ENCODE peak calls at places on chromosome 10, in five cellular contexts. One of them, this sample, is unnamed.

GRCh38 chr10:44016589-44017482 is 368.1 kb downstream of the CXCL12 start:
- DNase-seq in SK-N-SH: no peak
- DNase-seq in activated T-cell treated with anti-CD3 and anti-CD28 coated beads, Interleukin-2, amount 50 U/mL, for 72 hours: no peak
- DNase-seq in stimulated activated CD4-positive, alpha-beta T cell treated with anti-CD3 and anti-CD28 coated beads, Interleukin-15, amount 100 ng/mL, for 48 hours: no peak
- DNase-seq in AG08395: peak; percentile 41
- DNase-seq in this sample: no peak

GRCh38 chr10:132349766-132350165 is 17.8 kb downstream of the LRRC27 start:
- DNase-seq in SK-N-SH: no peak
- DNase-seq in activated T-cell treated with anti-CD3 and anti-CD28 coated beads, Interleukin-2, amount 50 U/mL, for 72 hours: no peak
- DNase-seq in stimulated activated CD4-positive, alpha-beta T cell treated with anti-CD3 and anti-CD28 coated beads, Interleukin-15, amount 100 ng/mL, for 48 hours: no peak
- DNase-seq in AG08395: no peak
- DNase-seq in this sample: no peak

GRCh38 chr10:15209827-15210509 is 41.5 kb upstream of the NMT2 start:
- DNase-seq in SK-N-SH: peak; percentile 86
- DNase-seq in activated T-cell treated with anti-CD3 and anti-CD28 coated beads, Interleukin-2, amount 50 U/mL, for 72 hours: peak; percentile 85
- DNase-seq in stimulated activated CD4-positive, alpha-beta T cell treated with anti-CD3 and anti-CD28 coated beads, Interleukin-15, amount 100 ng/mL, for 48 hours: peak; percentile 64
- DNase-seq in AG08395: peak; percentile 66
- DNase-seq in this sample: peak; percentile 82

GRCh38 chr10:77873558-77874380 is 52.8 kb downstream of the DLG5 start:
- DNase-seq in SK-N-SH: no peak
- DNase-seq in activated T-cell treated with anti-CD3 and anti-CD28 coated beads, Interleukin-2, amount 50 U/mL, for 72 hours: peak; percentile 59
- DNase-seq in stimulated activated CD4-positive, alpha-beta T cell treated with anti-CD3 and anti-CD28 coated beads, Interleukin-15, amount 100 ng/mL, for 48 hours: peak; percentile 43
- DNase-seq in AG08395: peak; percentile 58
- DNase-seq in this sample: no peak

GRCh38 chr10:48879476-48879875 is 60.2 kb downstream of the LRRC18 start:
- DNase-seq in SK-N-SH: no peak
- DNase-seq in activated T-cell treated with anti-CD3 and anti-CD28 coated beads, Interleukin-2, amount 50 U/mL, for 72 hours: no peak
- DNase-seq in stimulated activated CD4-positive, alpha-beta T cell treated with anti-CD3 and anti-CD28 coated beads, Interleukin-15, amount 100 ng/mL, for 48 hours: no peak
- DNase-seq in AG08395: no peak
- DNase-seq in this sample: no peak

GRCh38 chr10:62681211-62681940 is 123.1 kb upstream of the ADO start:
- DNase-seq in SK-N-SH: no peak
- DNase-seq in activated T-cell treated with anti-CD3 and anti-CD28 coated beads, Interleukin-2, amount 50 U/mL, for 72 hours: peak; percentile 92
- DNase-seq in stimulated activated CD4-positive, alpha-beta T cell treated with anti-CD3 and anti-CD28 coated beads, Interleukin-15, amount 100 ng/mL, for 48 hours: peak; percentile 85
- DNase-seq in AG08395: no peak
- DNase-seq in this sample: no peak

GRCh38 chr10:104255244-104255981 is 721 bp downstream of the GSTO1 start:
- DNase-seq in SK-N-SH: peak; percentile 41
- DNase-seq in activated T-cell treated with anti-CD3 and anti-CD28 coated beads, Interleukin-2, amount 50 U/mL, for 72 hours: no peak
- DNase-seq in stimulated activated CD4-positive, alpha-beta T cell treated with anti-CD3 and anti-CD28 coated beads, Interleukin-15, amount 100 ng/mL, for 48 hours: no peak
- DNase-seq in AG08395: peak; percentile 79
- DNase-seq in this sample: peak; percentile 43

GRCh38 chr10:24886281-24886680 is 66.1 kb downstream of the PRTFDC1 start:
- DNase-seq in SK-N-SH: no peak
- DNase-seq in activated T-cell treated with anti-CD3 and anti-CD28 coated beads, Interleukin-2, amount 50 U/mL, for 72 hours: no peak
- DNase-seq in stimulated activated CD4-positive, alpha-beta T cell treated with anti-CD3 and anti-CD28 coated beads, Interleukin-15, amount 100 ng/mL, for 48 hours: no peak
- DNase-seq in AG08395: no peak
- DNase-seq in this sample: no peak

GRCh38 chr10:101749033-101749432 is 26.9 kb downstream of the FGF8 start:
- DNase-seq in SK-N-SH: no peak
- DNase-seq in activated T-cell treated with anti-CD3 and anti-CD28 coated beads, Interleukin-2, amount 50 U/mL, for 72 hours: no peak
- DNase-seq in stimulated activated CD4-positive, alpha-beta T cell treated with anti-CD3 and anti-CD28 coated beads, Interleukin-15, amount 100 ng/mL, for 48 hours: no peak
- DNase-seq in AG08395: no peak
- DNase-seq in this sample: peak; percentile 33

GRCh38 chr10:125151824-125152634 is 8.3 kb downstream of the CTBP2 start:
- DNase-seq in SK-N-SH: no peak
- DNase-seq in activated T-cell treated with anti-CD3 and anti-CD28 coated beads, Interleukin-2, amount 50 U/mL, for 72 hours: no peak
- DNase-seq in stimulated activated CD4-positive, alpha-beta T cell treated with anti-CD3 and anti-CD28 coated beads, Interleukin-15, amount 100 ng/mL, for 48 hours: no peak
- DNase-seq in AG08395: no peak
- DNase-seq in this sample: no peak

GRCh38 chr10:111146025-111146640 is 69.3 kb downstream of the ADRA2A start:
- DNase-seq in SK-N-SH: no peak
- DNase-seq in activated T-cell treated with anti-CD3 and anti-CD28 coated beads, Interleukin-2, amount 50 U/mL, for 72 hours: no peak
- DNase-seq in stimulated activated CD4-positive, alpha-beta T cell treated with anti-CD3 and anti-CD28 coated beads, Interleukin-15, amount 100 ng/mL, for 48 hours: no peak
- DNase-seq in AG08395: no peak
- DNase-seq in this sample: no peak

GRCh38 chr10:132867801-132868644 is 74.3 kb downstream of the CFAP46 start:
- DNase-seq in SK-N-SH: no peak
- DNase-seq in activated T-cell treated with anti-CD3 and anti-CD28 coated beads, Interleukin-2, amount 50 U/mL, for 72 hours: no peak
- DNase-seq in stimulated activated CD4-positive, alpha-beta T cell treated with anti-CD3 and anti-CD28 coated beads, Interleukin-15, amount 100 ng/mL, for 48 hours: no peak
- DNase-seq in AG08395: no peak
- DNase-seq in this sample: no peak

GRCh38 chr10:69383485-69384089 is 33.1 kb downstream of the TACR2 start:
- DNase-seq in SK-N-SH: no peak
- DNase-seq in activated T-cell treated with anti-CD3 and anti-CD28 coated beads, Interleukin-2, amount 50 U/mL, for 72 hours: no peak
- DNase-seq in stimulated activated CD4-positive, alpha-beta T cell treated with anti-CD3 and anti-CD28 coated beads, Interleukin-15, amount 100 ng/mL, for 48 hours: no peak
- DNase-seq in AG08395: peak; percentile 90
- DNase-seq in this sample: peak; percentile 6

GRCh38 chr10:63337455-63338251 is 128.1 kb downstream of the JMJD1C start:
- DNase-seq in SK-N-SH: no peak
- DNase-seq in activated T-cell treated with anti-CD3 and anti-CD28 coated beads, Interleukin-2, amount 50 U/mL, for 72 hours: no peak
- DNase-seq in stimulated activated CD4-positive, alpha-beta T cell treated with anti-CD3 and anti-CD28 coated beads, Interleukin-15, amount 100 ng/mL, for 48 hours: no peak
- DNase-seq in AG08395: no peak
- DNase-seq in this sample: no peak

GRCh38 chr10:64041185-64041988 is 520.2 kb downstream of the REEP3 start:
- DNase-seq in SK-N-SH: peak; percentile 65
- DNase-seq in activated T-cell treated with anti-CD3 and anti-CD28 coated beads, Interleukin-2, amount 50 U/mL, for 72 hours: peak; percentile 76
- DNase-seq in stimulated activated CD4-positive, alpha-beta T cell treated with anti-CD3 and anti-CD28 coated beads, Interleukin-15, amount 100 ng/mL, for 48 hours: peak; percentile 76
- DNase-seq in AG08395: peak; percentile 63
- DNase-seq in this sample: peak; percentile 74

GRCh38 chr10:99827906-99828305 is 45.5 kb downstream of the ABCC2 start:
- DNase-seq in SK-N-SH: no peak
- DNase-seq in activated T-cell treated with anti-CD3 and anti-CD28 coated beads, Interleukin-2, amount 50 U/mL, for 72 hours: no peak
- DNase-seq in stimulated activated CD4-positive, alpha-beta T cell treated with anti-CD3 and anti-CD28 coated beads, Interleukin-15, amount 100 ng/mL, for 48 hours: no peak
- DNase-seq in AG08395: no peak
- DNase-seq in this sample: no peak

GRCh38 chr10:90642136-90642535 is 215.7 kb downstream of the HTR7 start:
- DNase-seq in SK-N-SH: no peak
- DNase-seq in activated T-cell treated with anti-CD3 and anti-CD28 coated beads, Interleukin-2, amount 50 U/mL, for 72 hours: no peak
- DNase-seq in stimulated activated CD4-positive, alpha-beta T cell treated with anti-CD3 and anti-CD28 coated beads, Interleukin-15, amount 100 ng/mL, for 48 hours: no peak
- DNase-seq in AG08395: no peak
- DNase-seq in this sample: no peak

GRCh38 chr10:3570855-3571266 is 214.1 kb downstream of the KLF6 start:
- DNase-seq in SK-N-SH: no peak
- DNase-seq in activated T-cell treated with anti-CD3 and anti-CD28 coated beads, Interleukin-2, amount 50 U/mL, for 72 hours: no peak
- DNase-seq in stimulated activated CD4-positive, alpha-beta T cell treated with anti-CD3 and anti-CD28 coated beads, Interleukin-15, amount 100 ng/mL, for 48 hours: no peak
- DNase-seq in AG08395: no peak
- DNase-seq in this sample: no peak

GRCh38 chr10:132518572-132519381 is 18.8 kb upstream of the INPP5A start:
- DNase-seq in SK-N-SH: no peak
- DNase-seq in activated T-cell treated with anti-CD3 and anti-CD28 coated beads, Interleukin-2, amount 50 U/mL, for 72 hours: no peak
- DNase-seq in stimulated activated CD4-positive, alpha-beta T cell treated with anti-CD3 and anti-CD28 coated beads, Interleukin-15, amount 100 ng/mL, for 48 hours: no peak
- DNase-seq in AG08395: no peak
- DNase-seq in this sample: no peak

GRCh38 chr10:25933653-25934608 is at the start of gene MYO3A:
- DNase-seq in SK-N-SH: peak; percentile 31
- DNase-seq in activated T-cell treated with anti-CD3 and anti-CD28 coated beads, Interleukin-2, amount 50 U/mL, for 72 hours: no peak
- DNase-seq in stimulated activated CD4-positive, alpha-beta T cell treated with anti-CD3 and anti-CD28 coated beads, Interleukin-15, amount 100 ng/mL, for 48 hours: no peak
- DNase-seq in AG08395: no peak
- DNase-seq in this sample: peak; percentile 27

GRCh38 chr10:62978417-62978955 is 154.6 kb upstream of the NRBF2 start:
- DNase-seq in SK-N-SH: no peak
- DNase-seq in activated T-cell treated with anti-CD3 and anti-CD28 coated beads, Interleukin-2, amount 50 U/mL, for 72 hours: peak; percentile 26
- DNase-seq in stimulated activated CD4-positive, alpha-beta T cell treated with anti-CD3 and anti-CD28 coated beads, Interleukin-15, amount 100 ng/mL, for 48 hours: no peak
- DNase-seq in AG08395: no peak
- DNase-seq in this sample: no peak

GRCh38 chr10:103448751-103449150 is 3.4 kb downstream of the CALHM2 start:
- DNase-seq in SK-N-SH: no peak
- DNase-seq in activated T-cell treated with anti-CD3 and anti-CD28 coated beads, Interleukin-2, amount 50 U/mL, for 72 hours: no peak
- DNase-seq in stimulated activated CD4-positive, alpha-beta T cell treated with anti-CD3 and anti-CD28 coated beads, Interleukin-15, amount 100 ng/mL, for 48 hours: no peak
- DNase-seq in AG08395: peak; percentile 92
- DNase-seq in this sample: no peak

GRCh38 chr10:79947787-79948424 is 999 bp downstream of the SFTPD start:
- DNase-seq in SK-N-SH: no peak
- DNase-seq in activated T-cell treated with anti-CD3 and anti-CD28 coated beads, Interleukin-2, amount 50 U/mL, for 72 hours: no peak
- DNase-seq in stimulated activated CD4-positive, alpha-beta T cell treated with anti-CD3 and anti-CD28 coated beads, Interleukin-15, amount 100 ng/mL, for 48 hours: no peak
- DNase-seq in AG08395: no peak
- DNase-seq in this sample: no peak